ENCODE peak calls at places on chromosomes 6 and 20, in six cellular contexts. M, G, J, X, L and V are unnamed samples.

GRCh38 chr6:13554929-13555333 is 19.5 kb upstream of the SIRT5 start:
- DNase-seq in M (no peak), G (peak), J (no peak), X (no peak), L (peak), V (no peak)

GRCh38 chr6:13453771-13454251 is 33.6 kb downstream of the GFOD1 start:
- DNase-seq in M (no peak), G (peak), J (no peak), X (no peak), L (no peak), V (no peak)

GRCh38 chr6:20900396-20901160 is 366.3 kb downstream of the CDKAL1 start:
- DNase-seq in M (no peak), G (no peak), J (no peak), X (no peak), L (no peak), V (no peak)

GRCh38 chr6:149076355-149076734 is 241.2 kb upstream of the TAB2 start:
- DNase-seq in M (no peak), G (no peak), J (no peak), X (no peak), L (no peak), V (no peak)

GRCh38 chr6:107318100-107318736 is 141.1 kb downstream of the PDSS2 start:
- DNase-seq in M (peak), G (no peak), J (no peak), X (peak), L (peak), V (no peak)

GRCh38 chr20:10357974-10358373 is 76.0 kb downstream of the MKKS start:
- DNase-seq in M (no peak), G (no peak), J (no peak), X (no peak), L (peak), V (no peak)

GRCh38 chr6:127118505-127119360 is at the start of gene RSPO3:
- DNase-seq in M (no peak), G (peak), J (peak), X (peak), L (peak), V (peak)

GRCh38 chr6:35300848-35301247 is 3.2 kb downstream of the DEF6 start:
- DNase-seq in M (no peak), G (no peak), J (no peak), X (peak), L (no peak), V (no peak)

GRCh38 chr20:53597085-53597482 is 3.4 kb upstream of the ZNF217 start:
- DNase-seq in M (no peak), G (no peak), J (no peak), X (no peak), L (no peak), V (no peak)

GRCh38 chr6:38133932-38134703 is 314.6 kb downstream of the ZFAND3 start:
- DNase-seq in M (no peak), G (no peak), J (no peak), X (no peak), L (no peak), V (no peak)

GRCh38 chr6:154624038-154624599 is 109.1 kb upstream of the SCAF8 start:
- DNase-seq in M (no peak), G (no peak), J (no peak), X (no peak), L (no peak), V (no peak)

GRCh38 chr6:119575721-119576120 is 226.2 kb upstream of the MAN1A1 start:
- DNase-seq in M (no peak), G (no peak), J (no peak), X (no peak), L (no peak), V (no peak)

GRCh38 chr6:3884007-3884745 is 35.0 kb downstream of the FAM50B start:
- DNase-seq in M (peak), G (peak), J (no peak), X (no peak), L (no peak), V (no peak)

GRCh38 chr6:73516712-73517489 is 3.9 kb downstream of the EEF1A1 start:
- DNase-seq in M (no peak), G (no peak), J (no peak), X (no peak), L (no peak), V (no peak)

GRCh38 chr20:9397928-9398327 is 116.5 kb upstream of the LAMP5 start:
- DNase-seq in M (no peak), G (no peak), J (no peak), X (no peak), L (no peak), V (peak)

GRCh38 chr6:156992396-156992795 is 215.2 kb downstream of the ARID1B start:
- DNase-seq in M (no peak), G (no peak), J (no peak), X (no peak), L (no peak), V (no peak)

GRCh38 chr20:51767018-51767866 is 948 bp downstream of the ATP9A start:
- DNase-seq in M (peak), G (peak), J (peak), X (peak), L (peak), V (no peak)

GRCh38 chr6:25670208-25670607 is 18.2 kb downstream of the SCGN start:
- DNase-seq in M (no peak), G (no peak), J (no peak), X (no peak), L (no peak), V (no peak)

GRCh38 chr6:170459451-170459850 is 93.7 kb downstream of the PSMB1 start:
- DNase-seq in M (no peak), G (peak), J (peak), X (peak), L (no peak), V (no peak)

GRCh38 chr20:47466193-47466592 is 35.5 kb upstream of the NCOA3 start:
- DNase-seq in M (no peak), G (no peak), J (no peak), X (no peak), L (no peak), V (no peak)

GRCh38 chr20:47465335-47466090 is 36.2 kb upstream of the NCOA3 start:
- DNase-seq in M (no peak), G (no peak), J (no peak), X (no peak), L (no peak), V (no peak)

GRCh38 chr20:47466704-47467459 is 34.8 kb upstream of the NCOA3 start:
- DNase-seq in M (peak), G (no peak), J (no peak), X (no peak), L (no peak), V (no peak)

GRCh38 chr20:47461120-47461685 is 40.5 kb upstream of the NCOA3 start:
- DNase-seq in M (no peak), G (no peak), J (no peak), X (no peak), L (no peak), V (no peak)

DNA sequence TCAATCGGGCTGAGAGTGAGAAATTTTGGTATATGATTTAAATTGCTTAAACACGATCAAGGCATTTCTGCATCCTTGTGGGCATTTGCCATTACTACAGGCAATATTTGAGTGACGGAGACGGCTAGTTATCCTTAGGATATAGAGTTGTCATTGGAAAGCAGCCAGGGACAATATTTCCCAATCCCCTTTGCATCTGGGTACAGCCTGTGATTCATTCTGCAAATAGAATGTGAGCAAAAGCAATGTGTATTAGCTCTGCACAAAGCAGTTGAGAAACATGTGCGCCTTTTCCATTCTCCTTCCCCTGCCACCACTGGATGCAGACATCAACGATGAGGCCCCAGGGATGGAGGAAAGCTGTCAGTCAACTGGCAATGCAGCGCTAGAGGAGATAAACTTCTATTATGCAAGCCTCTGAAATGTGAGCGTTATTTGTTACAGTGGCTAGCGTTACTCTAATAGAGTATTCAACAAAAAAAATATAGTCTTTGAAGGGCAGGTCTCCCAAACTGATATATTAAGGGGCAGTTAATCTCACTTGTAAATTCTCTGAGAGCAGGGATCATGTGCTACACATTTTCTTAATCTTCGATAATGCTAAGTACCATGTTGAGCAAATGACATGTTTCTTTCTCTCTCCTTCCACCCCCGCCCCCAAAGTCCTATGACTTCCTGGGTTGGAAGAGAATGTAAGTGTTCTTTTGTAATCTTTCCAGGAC is 37.1 kb upstream of the NCOA3 start:
- DNase-seq in M (peak), G (peak), J (no peak), X (peak), L (no peak), V (peak)
- TF ChIP-seq CTCF in M (peak), G (peak), J (no peak), X (peak), L (peak), V (peak)

GRCh38 chr20:13874269-13875158 is 89.7 kb downstream of the NDUFAF5 start:
- DNase-seq in M (no peak), G (no peak), J (no peak), X (no peak), L (peak), V (no peak)

GRCh38 chr20:13873814-13874213 is 89.0 kb downstream of the NDUFAF5 start:
- DNase-seq in M (no peak), G (no peak), J (no peak), X (no peak), L (peak), V (no peak)

GRCh38 chr20:13865825-13866351 is 81.1 kb downstream of the NDUFAF5 start:
- DNase-seq in M (no peak), G (no peak), J (no peak), X (no peak), L (no peak), V (no peak)

GRCh38 chr20:13868331-13868730 is 83.5 kb downstream of the NDUFAF5 start:
- DNase-seq in M (no peak), G (no peak), J (no peak), X (no peak), L (no peak), V (peak)

DNA sequence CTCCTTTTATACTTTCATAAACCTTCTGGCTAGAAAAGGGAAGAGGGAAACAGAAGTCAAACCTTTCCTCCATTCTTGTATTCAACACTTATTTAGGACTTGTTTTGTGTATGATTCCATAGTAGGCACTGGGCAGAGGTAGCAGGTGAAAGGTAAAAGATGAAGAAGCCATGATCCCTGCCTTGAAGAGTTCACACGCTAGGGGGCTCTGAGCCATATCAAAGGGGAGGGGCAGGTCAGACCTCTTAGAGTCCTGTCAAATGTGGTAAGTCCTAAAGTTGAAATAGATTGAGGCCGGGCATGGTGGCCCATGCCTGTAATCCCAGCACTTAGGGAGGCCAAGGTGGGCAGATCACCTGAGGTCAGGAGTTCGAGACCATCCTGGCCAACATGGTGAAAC is 85.5 kb downstream of the NDUFAF5 start:
- DNase-seq in M (no peak), G (no peak), J (no peak), X (no peak), L (no peak), V (no peak)
- TF ChIP-seq CTCF in M (no peak), G (no peak), J (no peak), X (no peak), L (peak), V (no peak)

GRCh38 chr6:30942338-30943060 is 1.7 kb downstream of the MUCL3 start:
- DNase-seq in M (peak), G (peak), J (no peak), X (peak), L (peak), V (no peak)
- TF ChIP-seq CTCF in M (peak), G (no peak), J (no peak), X (peak), L (peak), V (peak)

GRCh38 chr6:2766767-2767314 is 1.6 kb downstream of the WRNIP1 start:
- DNase-seq in M (no peak), G (no peak), J (no peak), X (no peak), L (no peak), V (no peak)
- TF ChIP-seq CTCF in M (no peak), G (no peak), J (no peak), X (no peak), L (no peak), V (no peak)

GRCh38 chr6:56843476-56844349 is 111.2 kb upstream of the BEND6 start:
- DNase-seq in M (peak), G (peak), J (peak), X (peak), L (peak), V (no peak)
- TF ChIP-seq CTCF in M (peak), G (no peak), J (peak), X (no peak), L (peak), V (peak)

DNA sequence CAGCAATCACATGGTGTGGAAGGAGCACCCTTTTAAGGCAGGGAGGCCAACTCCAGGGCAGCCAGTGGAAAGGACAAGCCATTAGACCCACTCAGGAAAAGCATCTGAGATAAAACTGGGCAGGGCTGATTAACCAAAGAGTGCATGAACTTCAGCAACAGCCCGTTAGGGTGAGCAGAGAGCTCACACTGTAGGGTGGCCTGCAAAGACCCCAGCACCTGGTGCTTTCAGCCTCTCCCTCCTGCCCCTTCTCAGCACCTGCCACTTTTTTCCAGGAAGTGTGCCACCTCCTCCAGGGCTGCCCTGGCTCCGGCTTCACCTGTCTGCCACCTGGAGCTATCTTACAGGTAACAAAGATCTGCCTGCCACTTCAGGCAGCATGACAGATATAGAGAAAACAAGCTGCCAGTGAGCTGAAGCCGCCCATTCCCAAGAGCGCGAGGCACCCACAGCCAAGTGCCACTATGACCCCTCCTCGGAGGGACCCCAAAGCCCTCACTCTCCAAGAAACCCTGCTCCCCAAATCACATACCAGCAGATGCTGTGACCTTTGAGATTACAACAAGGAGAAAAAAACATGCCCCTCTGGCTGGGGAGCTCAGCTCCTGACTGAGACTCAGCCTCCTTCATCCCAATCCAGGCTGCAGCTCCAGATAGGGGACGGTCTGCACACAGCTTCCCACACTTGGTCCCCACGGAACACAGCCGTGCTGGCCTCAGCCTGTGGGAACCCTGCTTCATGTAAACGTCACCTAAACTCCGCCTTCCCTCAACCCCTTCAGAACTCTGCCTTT is 71.2 kb downstream of the ABHD12 start:
- DNase-seq in M (no peak), G (peak), J (peak), X (peak), L (no peak), V (peak)
- TF ChIP-seq CTCF in M (no peak), G (no peak), J (no peak), X (no peak), L (no peak), V (no peak)

GRCh38 chr6:45439861-45440388 is 62.2 kb upstream of the SUPT3H start:
- DNase-seq in M (no peak), G (no peak), J (no peak), X (no peak), L (no peak), V (no peak)
- TF ChIP-seq CTCF in M (no peak), G (no peak), J (no peak), X (no peak), L (no peak), V (no peak)

DNA sequence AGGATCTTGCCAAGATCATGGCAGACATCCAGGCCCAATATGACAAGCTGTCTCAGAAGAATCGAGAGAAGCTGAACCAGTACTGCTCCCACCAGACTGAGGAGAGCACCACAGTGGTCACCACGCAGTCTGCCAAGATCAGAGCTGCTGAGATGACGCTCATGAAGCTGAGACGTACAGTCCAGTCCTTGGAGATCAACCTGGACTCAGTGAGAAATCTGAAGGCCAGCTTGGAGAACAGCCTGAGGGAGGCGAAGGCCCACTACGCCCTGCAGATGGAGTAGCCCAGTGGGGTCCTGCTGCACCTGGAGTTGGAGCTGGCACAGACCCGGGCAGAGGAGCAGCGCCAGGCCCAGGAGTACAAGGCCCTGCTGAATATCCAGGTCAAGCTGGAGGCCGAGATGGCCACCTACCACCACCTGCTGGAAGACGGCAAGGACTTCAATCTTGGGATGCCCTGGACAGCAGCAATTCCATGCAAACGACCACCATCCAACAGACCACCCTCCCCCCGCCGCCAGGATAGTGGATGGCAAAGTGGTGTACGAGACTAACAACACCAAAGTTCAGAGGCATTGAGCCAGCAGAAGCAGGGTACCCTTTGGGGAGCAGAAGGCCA is 44.7 kb upstream of the GRM4 start:
- DNase-seq in M (no peak), G (peak), J (no peak), X (peak), L (no peak), V (no peak)
- TF ChIP-seq CTCF in M (no peak), G (no peak), J (no peak), X (no peak), L (peak), V (peak)

GRCh38 chr6:36716476-36717093 is 19.0 kb downstream of the RAB44 start:
- DNase-seq in M (no peak), G (peak), J (no peak), X (peak), L (no peak), V (no peak)
- TF ChIP-seq CTCF in M (no peak), G (no peak), J (no peak), X (no peak), L (no peak), V (no peak)

GRCh38 chr20:2631228-2631627 is 21.2 kb upstream of the NOP56 start:
- DNase-seq in M (no peak), G (no peak), J (no peak), X (no peak), L (no peak), V (no peak)
- TF ChIP-seq CTCF in M (no peak), G (no peak), J (no peak), X (peak), L (peak), V (no peak)